ENCODE peak calls at places on chromosomes 13 and 19, in eight cellular contexts. One of them, this sample, is unnamed. For H3K4me1, the result is how much of the 10 kb centered on the place peaks cover.

GRCh38 chr13:89832827-89833226 is 1514.7 kb upstream of the MIR17HG start:
- DNase-seq in PC-9: no peak
- DNase-seq in breast epithelium: no peak
- DNase-seq in hepatocyte: peak
- DNase-seq in spleen: no peak
- DNase-seq in esophagus squamous epithelium: no peak
- DNase-seq in CD8-positive, alpha-beta T cell: no peak
- DNase-seq in CD4-positive, CD25-positive, alpha-beta regulatory T cell: no peak
- DNase-seq in this sample: no peak

GRCh38 chr13:105139380-105140285 is 1395.8 kb downstream of the EFNB2 start:
- DNase-seq in PC-9: peak
- DNase-seq in breast epithelium: no peak
- DNase-seq in hepatocyte: no peak
- DNase-seq in spleen: peak
- DNase-seq in esophagus squamous epithelium: peak
- DNase-seq in CD8-positive, alpha-beta T cell: peak
- DNase-seq in CD4-positive, CD25-positive, alpha-beta regulatory T cell: peak
- DNase-seq in this sample: no peak

GRCh38 chr19:54481326-54481930 is 8.3 kb upstream of the CDC42EP5 start:
- DNase-seq in PC-9: peak
- DNase-seq in breast epithelium: no peak
- DNase-seq in hepatocyte: peak
- DNase-seq in spleen: no peak
- DNase-seq in esophagus squamous epithelium: no peak
- DNase-seq in CD8-positive, alpha-beta T cell: peak
- DNase-seq in CD4-positive, CD25-positive, alpha-beta regulatory T cell: peak
- DNase-seq in this sample: no peak

GRCh38 chr13:48000559-48001126 is 430 bp downstream of the SUCLA2 start:
- DNase-seq in PC-9: no peak
- DNase-seq in breast epithelium: peak
- DNase-seq in hepatocyte: peak
- DNase-seq in spleen: no peak
- DNase-seq in esophagus squamous epithelium: no peak
- DNase-seq in CD8-positive, alpha-beta T cell: no peak
- DNase-seq in CD4-positive, CD25-positive, alpha-beta regulatory T cell: peak
- DNase-seq in this sample: no peak

GRCh38 chr19:42175952-42176648 is 41.4 kb downstream of the DEDD2 start:
- DNase-seq in PC-9: peak
- DNase-seq in breast epithelium: no peak
- DNase-seq in hepatocyte: peak
- DNase-seq in spleen: no peak
- DNase-seq in esophagus squamous epithelium: no peak
- DNase-seq in CD8-positive, alpha-beta T cell: no peak
- DNase-seq in CD4-positive, CD25-positive, alpha-beta regulatory T cell: peak
- DNase-seq in this sample: no peak

GRCh38 chr19:54795763-54796162 is 7.6 kb upstream of the KIR2DL4 start:
- DNase-seq in PC-9: no peak
- DNase-seq in breast epithelium: no peak
- DNase-seq in hepatocyte: no peak
- DNase-seq in spleen: no peak
- DNase-seq in esophagus squamous epithelium: no peak
- DNase-seq in CD8-positive, alpha-beta T cell: no peak
- DNase-seq in CD4-positive, CD25-positive, alpha-beta regulatory T cell: no peak
- DNase-seq in this sample: no peak

GRCh38 chr19:23273022-23273593 is 22.9 kb upstream of the ZNF724 start:
- DNase-seq in PC-9: no peak
- DNase-seq in breast epithelium: no peak
- DNase-seq in hepatocyte: no peak
- DNase-seq in spleen: no peak
- DNase-seq in esophagus squamous epithelium: no peak
- DNase-seq in CD8-positive, alpha-beta T cell: peak
- DNase-seq in CD4-positive, CD25-positive, alpha-beta regulatory T cell: peak
- DNase-seq in this sample: no peak

GRCh38 chr13:64305246-64305645 is 2889.6 kb upstream of the PCDH20 start:
- DNase-seq in PC-9: no peak
- DNase-seq in breast epithelium: no peak
- DNase-seq in hepatocyte: no peak
- DNase-seq in spleen: no peak
- DNase-seq in esophagus squamous epithelium: no peak
- DNase-seq in CD8-positive, alpha-beta T cell: no peak
- DNase-seq in CD4-positive, CD25-positive, alpha-beta regulatory T cell: no peak
- DNase-seq in this sample: no peak

GRCh38 chr19:49469828-49470614 is 4.0 kb upstream of the FLT3LG start:
- DNase-seq in PC-9: no peak
- DNase-seq in breast epithelium: no peak
- DNase-seq in hepatocyte: no peak
- DNase-seq in spleen: peak
- DNase-seq in esophagus squamous epithelium: no peak
- DNase-seq in CD8-positive, alpha-beta T cell: peak
- DNase-seq in CD4-positive, CD25-positive, alpha-beta regulatory T cell: peak
- DNase-seq in this sample: no peak

GRCh38 chr19:33325920-33326319 is 23.6 kb upstream of the CEBPA start:
- DNase-seq in PC-9: no peak
- DNase-seq in breast epithelium: no peak
- DNase-seq in hepatocyte: no peak
- DNase-seq in spleen: no peak
- DNase-seq in esophagus squamous epithelium: no peak
- DNase-seq in CD8-positive, alpha-beta T cell: no peak
- DNase-seq in CD4-positive, CD25-positive, alpha-beta regulatory T cell: no peak
- DNase-seq in this sample: no peak

GRCh38 chr19:2575734-2576481 is 100.0 kb downstream of the GADD45B start:
- DNase-seq in PC-9: no peak
- DNase-seq in breast epithelium: peak
- DNase-seq in hepatocyte: peak
- DNase-seq in spleen: peak
- DNase-seq in esophagus squamous epithelium: no peak
- DNase-seq in CD8-positive, alpha-beta T cell: no peak
- DNase-seq in CD4-positive, CD25-positive, alpha-beta regulatory T cell: no peak
- DNase-seq in this sample: peak

DNA sequence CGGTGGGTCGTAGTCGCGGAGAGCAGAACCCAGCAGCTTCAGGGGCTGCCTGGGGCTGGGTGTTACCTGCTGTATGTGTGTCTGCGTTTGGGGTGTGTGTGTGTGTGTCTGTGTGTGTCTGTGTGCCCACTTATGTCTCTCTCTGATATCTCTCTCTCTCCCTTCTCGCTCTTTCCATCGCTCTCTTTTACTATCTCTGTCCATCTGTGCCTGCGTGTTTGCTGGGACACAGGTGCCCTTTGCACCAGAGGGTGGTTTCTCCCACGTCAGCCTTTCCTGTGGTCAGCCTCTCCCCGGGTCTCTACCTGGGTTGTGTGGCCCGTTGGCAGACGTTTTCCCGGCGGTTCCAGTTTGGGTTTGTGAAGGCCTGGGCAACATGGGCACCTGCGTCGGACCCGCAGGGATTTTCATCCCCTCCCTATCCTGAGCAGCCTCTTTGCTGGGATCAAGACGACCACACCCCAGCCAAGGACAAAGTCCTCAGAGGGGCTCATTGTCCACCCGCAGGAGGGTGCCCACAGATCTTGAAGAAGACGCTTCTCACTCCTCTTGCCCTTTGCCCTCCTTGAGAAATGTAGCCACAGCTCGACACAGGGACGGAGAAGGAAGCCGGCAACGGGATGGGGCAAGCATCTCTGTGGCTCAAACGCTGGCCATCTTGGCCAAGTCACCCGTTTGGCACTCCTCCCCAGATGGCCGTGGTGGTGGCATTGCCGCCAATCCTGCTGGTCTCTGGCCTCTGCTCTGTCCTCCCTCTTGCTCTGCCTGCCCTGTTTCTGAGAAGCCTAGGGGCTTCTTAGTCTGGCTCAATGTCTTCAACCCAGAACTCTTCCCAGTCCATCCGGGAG is 43.3 kb downstream of the ZNF146 start:
- DNase-seq in PC-9: no peak
- DNase-seq in breast epithelium: no peak
- DNase-seq in hepatocyte: no peak
- DNase-seq in spleen: no peak
- DNase-seq in esophagus squamous epithelium: no peak
- DNase-seq in CD8-positive, alpha-beta T cell: no peak
- DNase-seq in CD4-positive, CD25-positive, alpha-beta regulatory T cell: no peak
- DNase-seq in this sample: no peak
- H3K4me3 ChIP-seq in PC-9: no peak
- H3K4me3 ChIP-seq in breast epithelium: peak
- H3K4me3 ChIP-seq in hepatocyte: no peak
- H3K4me3 ChIP-seq in spleen: peak
- H3K4me3 ChIP-seq in esophagus squamous epithelium: peak
- H3K4me3 ChIP-seq in CD8-positive, alpha-beta T cell: no peak
- H3K4me3 ChIP-seq in CD4-positive, CD25-positive, alpha-beta regulatory T cell: no peak
- H3K4me3 ChIP-seq in this sample: no peak

GRCh38 chr13:106153041-106153440 is 382.4 kb downstream of the EFNB2 start:
- DNase-seq in PC-9: no peak
- DNase-seq in breast epithelium: no peak
- DNase-seq in hepatocyte: no peak
- DNase-seq in spleen: no peak
- DNase-seq in esophagus squamous epithelium: no peak
- DNase-seq in CD8-positive, alpha-beta T cell: no peak
- DNase-seq in CD4-positive, CD25-positive, alpha-beta regulatory T cell: no peak
- DNase-seq in this sample: no peak

GRCh38 chr13:106152047-106152446 is 383.4 kb downstream of the EFNB2 start:
- DNase-seq in PC-9: peak
- DNase-seq in breast epithelium: no peak
- DNase-seq in hepatocyte: no peak
- DNase-seq in spleen: no peak
- DNase-seq in esophagus squamous epithelium: no peak
- DNase-seq in CD8-positive, alpha-beta T cell: no peak
- DNase-seq in CD4-positive, CD25-positive, alpha-beta regulatory T cell: no peak
- DNase-seq in this sample: no peak

GRCh38 chr13:106155411-106155810 is 380.1 kb downstream of the EFNB2 start:
- DNase-seq in PC-9: no peak
- DNase-seq in breast epithelium: no peak
- DNase-seq in hepatocyte: no peak
- DNase-seq in spleen: no peak
- DNase-seq in esophagus squamous epithelium: no peak
- DNase-seq in CD8-positive, alpha-beta T cell: no peak
- DNase-seq in CD4-positive, CD25-positive, alpha-beta regulatory T cell: no peak
- DNase-seq in this sample: no peak

GRCh38 chr13:106156468-106156867 is 379.0 kb downstream of the EFNB2 start:
- DNase-seq in PC-9: peak
- DNase-seq in breast epithelium: no peak
- DNase-seq in hepatocyte: peak
- DNase-seq in spleen: no peak
- DNase-seq in esophagus squamous epithelium: no peak
- DNase-seq in CD8-positive, alpha-beta T cell: no peak
- DNase-seq in CD4-positive, CD25-positive, alpha-beta regulatory T cell: no peak
- DNase-seq in this sample: no peak

GRCh38 chr13:106153876-106154275 is 381.6 kb downstream of the EFNB2 start:
- DNase-seq in PC-9: no peak
- DNase-seq in breast epithelium: no peak
- DNase-seq in hepatocyte: no peak
- DNase-seq in spleen: no peak
- DNase-seq in esophagus squamous epithelium: no peak
- DNase-seq in CD8-positive, alpha-beta T cell: no peak
- DNase-seq in CD4-positive, CD25-positive, alpha-beta regulatory T cell: no peak
- DNase-seq in this sample: no peak
- H3K4me1 ChIP-seq in PC-9: half or more
- H3K4me1 ChIP-seq in breast epithelium: under half
- H3K4me1 ChIP-seq in hepatocyte: under half
- H3K4me1 ChIP-seq in spleen: under half
- H3K4me1 ChIP-seq in esophagus squamous epithelium: under half
- H3K4me1 ChIP-seq in CD8-positive, alpha-beta T cell: under half
- H3K4me1 ChIP-seq in CD4-positive, CD25-positive, alpha-beta regulatory T cell: under half
- H3K4me1 ChIP-seq in this sample: under half

DNA sequence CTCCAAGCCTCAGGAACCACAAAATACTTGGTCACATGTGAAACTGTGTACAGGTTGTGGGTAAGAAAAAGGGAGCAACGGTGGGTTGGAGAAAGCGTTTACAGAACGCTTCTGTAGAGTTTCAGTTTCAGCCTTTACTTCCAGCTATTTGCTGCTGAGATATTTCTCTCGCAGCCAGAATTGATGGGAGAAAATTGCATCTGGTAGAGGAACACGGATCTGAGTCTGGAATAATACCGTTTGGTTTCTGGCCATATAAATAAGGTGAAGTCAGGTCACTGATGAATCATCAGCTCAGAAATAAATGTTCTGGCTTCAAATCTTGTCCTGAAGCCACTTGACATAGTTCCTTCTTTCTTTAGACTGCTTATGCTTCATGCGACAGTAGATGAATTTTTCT is 20.3 kb upstream of the RFC3 start:
- DNase-seq in PC-9: no peak
- DNase-seq in breast epithelium: no peak
- DNase-seq in hepatocyte: no peak
- DNase-seq in spleen: no peak
- DNase-seq in esophagus squamous epithelium: no peak
- DNase-seq in CD8-positive, alpha-beta T cell: no peak
- DNase-seq in CD4-positive, CD25-positive, alpha-beta regulatory T cell: no peak
- DNase-seq in this sample: no peak
- H3K4me3 ChIP-seq in PC-9: no peak
- H3K4me3 ChIP-seq in breast epithelium: peak
- H3K4me3 ChIP-seq in hepatocyte: no peak
- H3K4me3 ChIP-seq in spleen: no peak
- H3K4me3 ChIP-seq in esophagus squamous epithelium: peak
- H3K4me3 ChIP-seq in CD8-positive, alpha-beta T cell: no peak
- H3K4me3 ChIP-seq in CD4-positive, CD25-positive, alpha-beta regulatory T cell: no peak
- H3K4me3 ChIP-seq in this sample: peak

DNA sequence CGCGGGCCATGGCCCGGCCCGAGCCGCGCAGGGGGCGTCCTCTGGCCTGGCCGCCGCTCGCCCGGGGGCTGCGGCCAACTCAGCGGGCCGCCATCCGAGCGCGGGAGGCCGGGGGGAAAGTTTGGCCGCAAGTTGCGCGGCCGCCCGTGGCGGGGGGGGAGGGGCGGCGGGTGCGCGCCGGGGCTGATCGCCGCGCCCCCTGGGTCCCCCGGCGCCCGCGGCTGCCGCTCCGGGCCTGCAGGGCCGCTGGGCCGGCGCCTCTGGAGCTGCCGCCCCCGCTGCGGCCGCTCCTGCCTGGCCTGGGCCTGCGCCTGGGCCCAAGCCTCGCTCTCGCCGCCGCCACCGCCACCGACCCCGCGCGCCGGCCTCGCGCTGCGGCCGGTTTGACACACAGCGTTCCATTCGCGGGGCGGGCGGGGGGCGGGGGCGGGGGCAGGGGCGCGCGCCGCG is at the start of gene NR2F6:
- DNase-seq in PC-9: no peak
- DNase-seq in breast epithelium: no peak
- DNase-seq in hepatocyte: no peak
- DNase-seq in spleen: no peak
- DNase-seq in esophagus squamous epithelium: no peak
- DNase-seq in CD8-positive, alpha-beta T cell: no peak
- DNase-seq in CD4-positive, CD25-positive, alpha-beta regulatory T cell: no peak
- DNase-seq in this sample: no peak
- H3K4me1 ChIP-seq in PC-9: half or more
- H3K4me1 ChIP-seq in breast epithelium: under half
- H3K4me1 ChIP-seq in hepatocyte: half or more
- H3K4me1 ChIP-seq in spleen: half or more
- H3K4me1 ChIP-seq in esophagus squamous epithelium: under half
- H3K4me1 ChIP-seq in CD8-positive, alpha-beta T cell: under half
- H3K4me1 ChIP-seq in CD4-positive, CD25-positive, alpha-beta regulatory T cell: under half
- H3K4me1 ChIP-seq in this sample: under half